ENCODE peak calls at places on chromosomes 11 and 22, in four cellular contexts. I is kidney; S is naive thymus-derived CD4-positive, alpha-beta T cell; V is thoracic aorta. Y is an unnamed sample. For H3K4me1, the result is how much of the 10 kb centered on the place peaks cover.

GRCh38 chr11:35892166-35892565 is 51.7 kb upstream of the LDLRAD3 start:
- DNase-seq in I (no peak), S (no peak), V (no peak), Y (no peak)

GRCh38 chr11:12220305-12220704 is 109.9 kb downstream of the MICAL2 start:
- DNase-seq in I (no peak), S (no peak), V (no peak), Y (no peak)

GRCh38 chr22:17926516-17926915 is 97.8 kb downstream of the MICAL3 start:
- DNase-seq in I (no peak), S (no peak), V (no peak), Y (no peak)

GRCh38 chr11:72007089-72007476 is 8.4 kb downstream of the IL18BP start:
- DNase-seq in I (no peak), S (no peak), V (no peak), Y (no peak)

GRCh38 chr11:49499117-49499516 is 290.7 kb upstream of the FOLH1 start:
- DNase-seq in I (no peak), S (no peak), V (no peak), Y (no peak)

GRCh38 chr11:124719534-124719933 is 20.2 kb upstream of the NRGN start:
- DNase-seq in I (no peak), S (no peak), V (no peak), Y (no peak)

GRCh38 chr22:24024354-24024753 is 13.2 kb downstream of the CABIN1 start:
- DNase-seq in I (no peak), S (no peak), V (no peak), Y (no peak)

GRCh38 chr11:128294685-128295079 is 292.7 kb downstream of the ETS1 start:
- DNase-seq in I (no peak), S (no peak), V (no peak), Y (no peak)

GRCh38 chr11:67584205-67584880 is 731 bp downstream of the GSTP1 start:
- DNase-seq in I (peak), S (peak), V (no peak), Y (peak)

GRCh38 chr11:2897048-2897447 is 11.5 kb upstream of the CDKN1C start:
- DNase-seq in I (no peak), S (no peak), V (no peak), Y (no peak)

GRCh38 chr11:122189259-122189658 is 73.2 kb upstream of the BLID start:
- DNase-seq in I (no peak), S (no peak), V (no peak), Y (no peak)

GRCh38 chr22:39906207-39906606 is 5.3 kb downstream of the GRAP2 start:
- DNase-seq in I (no peak), S (no peak), V (no peak), Y (no peak)

GRCh38 chr11:95926714-95927113 is 2.8 kb upstream of the MTMR2 start:
- DNase-seq in I (no peak), S (no peak), V (no peak), Y (no peak)

GRCh38 chr22:40042312-40042711 is 47.6 kb downstream of the FAM83F start:
- DNase-seq in I (no peak), S (no peak), V (no peak), Y (no peak)

GRCh38 chr11:100827934-100828661 is 141.0 kb downstream of the ARHGAP42 start:
- DNase-seq in I (no peak), S (no peak), V (no peak), Y (no peak)

GRCh38 chr11:44718057-44718456 is 8.7 kb upstream of the TSPAN18 start:
- DNase-seq in I (no peak), S (no peak), V (no peak), Y (no peak)

GRCh38 chr11:10878408-10879214 is 20.8 kb upstream of the ZBED5 start:
- DNase-seq in I (no peak), S (no peak), V (no peak), Y (no peak)

GRCh38 chr11:32960553-32961164 is 55.0 kb upstream of the DEPDC7 start:
- DNase-seq in I (no peak), S (no peak), V (no peak), Y (no peak)

GRCh38 chr11:126591966-126592489 is 236.5 kb downstream of the ST3GAL4 start:
- DNase-seq in I (no peak), S (no peak), V (no peak), Y (no peak)
- H3K4me1 ChIP-seq in I (under half), S (under half), V (under half), Y (under half)

GRCh38 chr11:61514050-61514917 is 5.7 kb downstream of the LRRC10B start:
- DNase-seq in I (no peak), S (no peak), V (no peak), Y (no peak)

GRCh38 chr11:61515686-61516085 is 7.1 kb downstream of the LRRC10B start:
- DNase-seq in I (no peak), S (no peak), V (no peak), Y (no peak)

GRCh38 chr11:61518032-61518795 is 9.7 kb downstream of the LRRC10B start:
- DNase-seq in I (no peak), S (no peak), V (no peak), Y (no peak)

GRCh38 chr11:61516191-61516590 is 7.6 kb downstream of the LRRC10B start:
- DNase-seq in I (no peak), S (no peak), V (no peak), Y (no peak)

DNA sequence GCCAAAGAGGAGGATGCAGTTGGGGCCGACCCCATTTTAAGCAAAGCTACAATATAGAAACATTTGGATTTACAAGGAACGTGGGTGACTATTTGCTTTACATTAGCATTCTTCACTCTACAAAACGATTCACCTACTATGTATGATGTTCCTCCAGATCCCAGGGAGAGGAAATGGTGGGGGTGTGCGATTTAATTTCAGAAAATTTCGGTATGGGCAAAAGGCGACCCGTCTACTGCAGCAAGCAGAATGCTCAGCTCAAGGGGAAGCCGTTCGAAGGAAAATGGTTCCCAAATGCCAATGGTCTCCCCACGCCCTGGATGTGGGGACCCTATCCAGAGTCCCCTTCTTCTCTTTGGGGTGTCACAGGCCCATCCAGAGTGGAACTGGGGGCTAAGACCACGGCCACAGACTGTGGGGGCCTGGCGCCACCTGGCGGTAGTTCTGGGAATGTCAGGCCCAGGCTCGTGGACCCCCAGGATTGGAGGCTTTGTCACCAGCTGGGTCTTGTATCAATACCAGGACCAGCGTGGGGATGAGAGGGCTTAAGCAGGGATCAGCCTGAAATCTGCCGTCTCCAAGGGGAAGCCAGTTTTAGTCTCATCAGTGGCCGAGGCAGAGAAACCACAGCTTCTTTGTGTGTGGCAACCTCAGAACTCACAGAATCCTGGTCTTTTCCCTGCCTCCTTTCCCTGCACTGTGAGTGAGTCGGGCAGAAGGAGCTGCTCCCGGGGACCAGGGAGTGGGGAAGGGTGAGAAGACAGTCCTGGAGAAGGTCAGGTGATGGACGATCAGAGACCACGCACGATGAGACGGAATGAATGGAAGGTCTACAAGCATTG is 8.3 kb downstream of the LRRC10B start:
- DNase-seq in I (no peak), S (peak), V (no peak), Y (peak)
- H3K4me3 ChIP-seq in I (peak), S (peak), V (peak), Y (peak)

DNA sequence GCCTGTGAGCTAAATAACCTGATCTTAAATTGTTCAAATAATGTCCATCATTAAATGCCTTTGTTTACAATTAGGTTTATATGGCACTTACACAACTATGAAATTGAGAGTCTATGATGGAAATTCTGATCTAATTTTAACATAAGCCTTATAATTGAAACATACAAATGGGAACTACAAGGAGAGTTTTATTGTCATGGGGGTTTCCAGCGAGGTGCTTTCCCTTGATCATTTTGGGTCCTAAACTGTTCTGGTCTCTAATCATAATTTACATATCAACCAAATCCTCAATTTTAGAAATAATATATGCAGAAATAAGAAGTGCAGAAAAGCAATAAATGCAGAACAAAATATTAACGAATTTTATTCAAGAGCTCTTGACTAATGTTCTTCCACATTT is 44.9 kb downstream of the RRAS2 start:
- DNase-seq in I (no peak), S (no peak), V (no peak), Y (no peak)
- H3K4me1 ChIP-seq in I (under half), S (under half), V (under half), Y (under half)

GRCh38 chr11:118621071-118621815 is 13.8 kb downstream of the PHLDB1 start:
- DNase-seq in I (peak), S (peak), V (peak), Y (no peak)
- H3K4me3 ChIP-seq in I (peak), S (no peak), V (peak), Y (peak)

GRCh38 chr22:43392385-43392989 is 19.3 kb upstream of the MPPED1 start:
- DNase-seq in I (no peak), S (no peak), V (no peak), Y (no peak)

GRCh38 chr22:43395296-43395695 is 16.5 kb upstream of the MPPED1 start:
- DNase-seq in I (peak), S (no peak), V (no peak), Y (no peak)

GRCh38 chr22:43391306-43391705 is 20.5 kb upstream of the MPPED1 start:
- DNase-seq in I (no peak), S (no peak), V (no peak), Y (no peak)

GRCh38 chr22:43393845-43394474 is 17.9 kb upstream of the MPPED1 start:
- DNase-seq in I (no peak), S (no peak), V (no peak), Y (no peak)

DNA sequence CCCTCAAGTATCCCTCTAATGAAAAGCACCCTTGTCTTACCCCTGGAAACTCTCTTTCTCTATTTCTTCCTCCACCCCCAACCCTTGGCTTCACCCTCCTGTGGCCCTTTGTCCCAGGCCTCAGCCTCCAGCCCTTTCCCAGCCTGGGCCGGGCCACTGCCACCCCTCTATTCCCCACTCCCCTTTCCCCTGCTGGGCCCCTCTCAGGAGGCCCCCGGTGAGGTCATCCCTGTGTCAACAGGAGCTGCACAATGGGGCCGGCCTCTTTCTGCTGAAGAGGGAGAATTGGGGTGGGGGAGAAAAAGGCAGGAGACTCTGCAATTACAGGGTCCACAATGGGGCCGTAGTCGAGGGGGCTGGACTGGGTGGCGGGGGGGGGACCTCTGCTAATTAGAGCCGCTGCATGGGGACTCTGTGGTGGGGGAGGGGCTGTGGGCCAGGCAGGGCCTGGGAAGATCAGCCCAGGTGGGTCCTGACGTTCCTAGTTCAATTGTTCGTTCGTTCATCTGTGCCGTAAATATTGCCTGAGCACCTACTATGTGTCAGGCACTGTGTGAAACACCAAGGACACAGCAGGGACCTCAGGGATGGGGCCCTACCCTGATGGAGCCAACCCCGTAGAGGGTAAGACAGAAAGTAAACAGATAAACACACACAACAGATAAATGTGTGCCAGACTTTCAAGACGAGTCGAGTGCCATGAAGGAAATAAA is 18.5 kb upstream of the MPPED1 start:
- DNase-seq in I (no peak), S (no peak), V (no peak), Y (no peak)
- H3K4me1 ChIP-seq in I (under half), S (under half), V (under half), Y (under half)

GRCh38 chr11:27699926-27700350 is 317 bp downstream of the BDNF start:
- DNase-seq in I (peak), S (no peak), V (no peak), Y (no peak)
- H3K4me3 ChIP-seq in I (peak), S (no peak), V (peak), Y (no peak)

GRCh38 chr11:102319544-102319943 is 2.3 kb downstream of the BIRC3 start:
- DNase-seq in I (no peak), S (no peak), V (no peak), Y (no peak)
- H3K4me1 ChIP-seq in I (under half), S (under half), V (under half), Y (half or more)

Y was measured in CD8-positive, alpha-beta T cell.